ENCODE peak calls at places on chromosomes 6 and 20, in five cellular contexts. S is WTC11, O is GM12878, J is K562, Y is HepG2. G is an unnamed sample.

GRCh38 chr6:56690519-56691200 is 48.0 kb upstream of the DST start:
- DNase-seq in S (no peak), O (no peak), J (no peak), Y (peak; percentile 76), G (no peak)

GRCh38 chr6:27188206-27188884 is 59.2 kb upstream of the PRSS16 start:
- DNase-seq in S (peak; percentile 68), O (peak; percentile 55), J (peak; percentile 89), Y (peak; percentile 6), G (peak; percentile 40)

GRCh38 chr20:32470025-32470861 is 112.1 kb downstream of the ASXL1 start:
- DNase-seq in S (peak; percentile 67), O (no peak), J (peak; percentile 57), Y (peak; percentile 71), G (peak; percentile 49)

GRCh38 chr6:116836943-116837342 is 8.1 kb upstream of the GPRC6A start:
- DNase-seq in S (no peak), O (no peak), J (no peak), Y (peak; percentile 10), G (no peak)

GRCh38 chr6:2819891-2820814 is 21.5 kb downstream of the SERPINB1 start:
- DNase-seq in S (no peak), O (no peak), J (no peak), Y (no peak), G (no peak)

GRCh38 chr20:41017448-41018042 is 11.1 kb upstream of the TOP1 start:
- DNase-seq in S (no peak), O (no peak), J (no peak), Y (peak; percentile 34), G (no peak)

GRCh38 chr6:12605888-12606345 is 110.7 kb upstream of the PHACTR1 start:
- DNase-seq in S (peak; percentile 48), O (peak; percentile 90), J (peak; percentile 75), Y (peak; percentile 72), G (peak; percentile 23)

GRCh38 chr20:60262967-60263603 is 304.9 kb downstream of the CDH26 start:
- DNase-seq in S (peak; percentile 73), O (no peak), J (peak; percentile 57), Y (peak; percentile 29), G (peak; percentile 21)

GRCh38 chr6:11209941-11210340 is 22.5 kb downstream of the NEDD9 start:
- DNase-seq in S (no peak), O (no peak), J (no peak), Y (no peak), G (peak; percentile 73)

GRCh38 chr6:157089258-157089657 is 234.1 kb downstream of the TMEM242 start:
- DNase-seq in S (peak; percentile 70), O (no peak), J (no peak), Y (peak; percentile 73), G (peak; percentile 13)

GRCh38 chr20:12699374-12700228 is 309.2 kb upstream of the SPTLC3 start:
- DNase-seq in S (no peak), O (no peak), J (no peak), Y (no peak), G (no peak)

GRCh38 chr20:46931699-46932098 is 37.1 kb downstream of the EYA2 start:
- DNase-seq in S (no peak), O (no peak), J (no peak), Y (no peak), G (no peak)

GRCh38 chr20:57888591-57888990 is 178.8 kb upstream of the PMEPA1 start:
- DNase-seq in S (no peak), O (no peak), J (no peak), Y (no peak), G (no peak)

GRCh38 chr20:38073307-38074010 is 39.9 kb downstream of the RPRD1B start:
- DNase-seq in S (no peak), O (no peak), J (peak; percentile 76), Y (peak; percentile 76), G (no peak)

GRCh38 chr20:12090920-12091319 is 173.2 kb downstream of the BTBD3 start:
- DNase-seq in S (no peak), O (no peak), J (no peak), Y (no peak), G (no peak)

GRCh38 chr6:5665173-5665572 is 341.6 kb downstream of the NRN1 start:
- DNase-seq in S (no peak), O (no peak), J (no peak), Y (no peak), G (no peak)

GRCh38 chr20:1381753-1382591 is 10.9 kb downstream of the FKBP1A start:
- DNase-seq in S (no peak), O (no peak), J (no peak), Y (no peak), G (no peak)

GRCh38 chr6:129342243-129342642 is 367.7 kb downstream of the ARHGAP18 start:
- DNase-seq in S (no peak), O (no peak), J (no peak), Y (no peak), G (no peak)

GRCh38 chr20:36974660-36975059 is 23.2 kb upstream of the SAMHD1 start:
- DNase-seq in S (no peak), O (no peak), J (no peak), Y (no peak), G (no peak)

GRCh38 chr20:46355778-46356177 is 47.5 kb upstream of the CDH22 start:
- DNase-seq in S (no peak), O (no peak), J (peak; percentile 52), Y (no peak), G (no peak)

GRCh38 chr6:89702349-89702748 is 63.8 kb upstream of the LYRM2 start:
- DNase-seq in S (no peak), O (no peak), J (no peak), Y (no peak), G (no peak)

GRCh38 chr6:134173936-134174789 is 121.7 kb upstream of the SLC2A12 start:
- DNase-seq in S (peak; percentile 88), O (peak; percentile 54), J (peak; percentile 89), Y (peak; percentile 79), G (peak; percentile 82)

GRCh38 chr20:46992640-46993035 is 98.0 kb downstream of the EYA2 start:
- DNase-seq in S (no peak), O (no peak), J (no peak), Y (no peak), G (no peak)

GRCh38 chr20:32574296-32575226 is 10.6 kb downstream of the NOL4L start:
- DNase-seq in S (no peak), O (no peak), J (peak; percentile 93), Y (no peak), G (peak; percentile 69)

GRCh38 chr20:13220194-13220856 is 749 bp upstream of the ISM1 start:
- DNase-seq in S (peak; percentile 78), O (no peak), J (no peak), Y (no peak), G (peak; percentile 55)

GRCh38 chr20:371755-372542 is 8.6 kb upstream of the TRIB3 start:
- DNase-seq in S (no peak), O (no peak), J (peak; percentile 97), Y (peak; percentile 99), G (peak; percentile 96)

GRCh38 chr6:53536561-53536960 is 8.3 kb downstream of the GCLC start:
- DNase-seq in S (no peak), O (no peak), J (no peak), Y (no peak), G (no peak)
- TF ChIP-seq ESRRA in S (no peak), O (no peak), J (no peak), Y (no peak), G (no peak)

DNA sequence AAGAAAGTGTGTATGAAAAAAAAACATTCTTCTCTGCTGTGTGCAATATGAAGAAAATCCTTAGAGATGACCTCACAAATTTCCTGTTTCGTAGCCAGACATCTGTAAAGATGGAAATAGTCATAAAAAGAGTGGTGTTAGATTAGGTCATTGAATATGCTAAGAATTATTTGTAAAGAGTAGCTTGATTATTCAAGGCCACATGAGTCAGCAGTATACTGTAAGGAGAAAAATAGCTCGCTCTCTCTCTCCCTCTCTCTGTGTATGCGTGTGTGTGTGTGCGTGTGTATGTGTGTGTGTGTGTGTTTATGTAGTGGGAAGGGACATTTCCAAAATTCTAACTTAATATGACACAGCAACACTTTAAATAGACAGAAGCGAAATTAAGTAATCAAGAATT is 78.8 kb downstream of the PTCHD4 start:
- DNase-seq in S (no peak), O (no peak), J (no peak), Y (peak; percentile 28), G (peak; percentile 8)
- TF ChIP-seq ESRRA in S (no peak), O (no peak), J (no peak), Y (no peak), G (no peak)

GRCh38 chr6:78302411-78302810 is 564.9 kb upstream of the IRAK1BP1 start:
- DNase-seq in S (no peak), O (no peak), J (no peak), Y (no peak), G (no peak)

DNA sequence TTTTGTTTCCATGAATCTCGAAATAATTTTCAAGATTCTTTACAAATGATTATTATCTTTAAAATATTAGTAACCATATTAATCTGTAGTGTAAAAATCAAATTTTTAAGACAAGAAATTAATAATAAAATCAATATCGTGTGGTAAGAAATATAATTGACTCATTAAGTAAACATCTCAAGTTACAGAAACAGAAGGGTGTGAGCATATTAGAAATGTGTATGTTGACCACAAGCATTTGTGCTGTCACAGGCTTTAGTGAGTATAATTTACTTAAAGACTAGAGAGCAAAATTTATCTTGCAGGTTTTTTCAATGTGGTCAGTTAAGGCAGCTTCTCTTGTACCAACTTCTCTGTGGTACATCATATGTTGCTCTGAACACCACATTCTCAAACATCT is 566.5 kb upstream of the IRAK1BP1 start:
- DNase-seq in S (no peak), O (no peak), J (no peak), Y (no peak), G (no peak)
- TF ChIP-seq ESRRA in S (no peak), O (no peak), J (no peak), Y (no peak), G (no peak)

DNA sequence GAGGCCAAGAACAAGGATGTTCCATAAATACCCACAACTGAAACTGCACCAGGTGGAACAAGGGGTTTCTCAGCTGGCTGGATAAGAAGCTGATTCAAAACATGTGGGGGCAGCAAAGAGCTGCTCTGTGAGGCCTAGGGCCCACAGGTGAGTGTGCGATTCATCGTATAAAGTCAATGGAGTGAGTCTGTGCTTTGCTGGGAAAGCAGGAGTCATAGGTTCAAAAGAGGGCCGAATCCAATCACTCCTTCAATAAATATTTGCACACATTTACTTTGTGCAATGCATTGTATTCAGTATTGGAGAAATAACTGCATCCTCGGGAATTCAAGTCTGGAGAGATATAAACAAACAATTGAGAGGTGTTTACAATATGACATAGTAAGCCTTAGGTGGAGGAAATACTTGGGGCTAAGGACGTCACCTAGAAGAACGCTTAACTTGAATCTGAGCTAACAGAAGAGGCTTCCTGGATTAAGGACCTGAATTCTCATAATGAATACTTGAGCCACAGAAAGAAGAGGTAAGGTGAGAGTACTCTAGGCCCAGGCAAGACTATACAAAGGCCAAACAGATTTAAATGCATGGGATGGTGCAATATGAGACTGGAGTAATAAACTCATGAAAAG is 83.7 kb upstream of the TMEM30A start:
- DNase-seq in S (peak; percentile 68), O (no peak), J (peak; percentile 43), Y (peak; percentile 44), G (peak; percentile 96)
- TF ChIP-seq ESRRA in S (no peak), O (no peak), J (no peak), Y (no peak), G (no peak)

GRCh38 chr20:23647346-23647745 is 9.6 kb upstream of the CST3 start:
- DNase-seq in S (no peak), O (no peak), J (no peak), Y (no peak), G (no peak)
- TF ChIP-seq ESRRA in S (no peak), O (no peak), J (no peak), Y (no peak), G (no peak)

DNA sequence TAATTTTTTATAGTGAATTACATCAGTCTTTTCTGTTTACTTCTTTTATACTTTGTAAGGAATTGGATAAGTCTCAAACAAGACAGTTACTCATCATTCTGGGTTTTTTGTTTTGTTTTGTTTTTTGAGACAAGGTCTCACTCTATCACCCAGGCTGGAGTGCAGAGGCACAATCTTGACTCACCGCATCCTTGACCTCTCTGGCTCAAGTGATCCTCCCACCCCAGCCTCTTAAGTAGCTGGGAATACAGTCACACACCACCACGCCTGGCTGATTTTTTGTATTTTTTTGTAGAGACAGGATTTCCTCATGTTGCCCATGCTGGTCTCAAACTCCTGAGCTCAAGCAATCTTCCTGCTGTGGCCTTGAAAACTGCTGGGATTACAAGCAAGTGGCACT is 524.3 kb downstream of the EYS start:
- DNase-seq in S (no peak), O (no peak), J (no peak), Y (no peak), G (no peak)
- TF ChIP-seq ESRRA in S (no peak), O (no peak), J (no peak), Y (no peak), G (no peak)

G was measured in A549.